ENCODE peak calls at places on chromosome X, in nine cellular contexts. X is Karpas-422, T is heart left ventricle, J is breast epithelium, M is tibial artery, Y is transverse colon, P is neuronal stem cell, S is adrenal gland, W is RWPE2. H is an unnamed sample. For H3K9me3, the result is how much of the 10 kb centered on the place peaks cover.

GRCh38 chrX:153636716-153637115 is 10.3 kb upstream of the DUSP9 start:
- DNase-seq in X (no peak), T (no peak), J (no peak), M (no peak), Y (no peak), P (no peak), S (no peak), W (no peak), H (no peak)

GRCh38 chrX:22889824-22890223 is 109.9 kb upstream of the DDX53 start:
- DNase-seq in X (no peak), T (no peak), J (no peak), M (no peak), Y (no peak), P (no peak), S (no peak), W (no peak), H (no peak)

GRCh38 chrX:148466292-148466691 is 34.1 kb upstream of the AFF2 start:
- DNase-seq in X (no peak), T (no peak), J (no peak), M (no peak), Y (no peak), P (no peak), S (no peak), W (no peak), H (no peak)

GRCh38 chrX:41449615-41450014 is 2.5 kb downstream of the NYX start:
- DNase-seq in X (peak), T (no peak), J (no peak), M (no peak), Y (no peak), P (no peak), S (no peak), W (no peak), H (no peak)

GRCh38 chrX:54087661-54088060 is 43.4 kb upstream of the PHF8 start:
- DNase-seq in X (no peak), T (no peak), J (no peak), M (no peak), Y (no peak), P (no peak), S (no peak), W (no peak), H (no peak)

GRCh38 chrX:22594771-22595170 is 322.1 kb downstream of the CBLL2 start:
- DNase-seq in X (no peak), T (no peak), J (no peak), M (no peak), Y (no peak), P (no peak), S (no peak), W (no peak), H (no peak)

GRCh38 chrX:68978211-68978780 is 149.5 kb downstream of the EFNB1 start:
- DNase-seq in X (no peak), T (no peak), J (peak), M (no peak), Y (no peak), P (no peak), S (no peak), W (no peak), H (no peak)

GRCh38 chrX:145821291-145821897 is 3.8 kb downstream of the SLITRK2 start:
- DNase-seq in X (no peak), T (peak), J (no peak), M (no peak), Y (no peak), P (no peak), S (no peak), W (no peak), H (no peak)

GRCh38 chrX:46791927-46792825 is 33.3 kb upstream of the SLC9A7 start:
- DNase-seq in X (no peak), T (no peak), J (peak), M (no peak), Y (no peak), P (no peak), S (no peak), W (peak), H (peak)

GRCh38 chrX:12139934-12140611 is 1.8 kb downstream of the FRMPD4 start:
- DNase-seq in X (no peak), T (no peak), J (no peak), M (no peak), Y (no peak), P (no peak), S (no peak), W (no peak), H (no peak)

GRCh38 chrX:119398974-119399771 is at the start of gene SLC25A43:
- DNase-seq in X (peak), T (peak), J (no peak), M (peak), Y (peak), P (no peak), S (peak), W (no peak), H (peak)
- H3K4me3 ChIP-seq in X (peak), T (peak), J (peak), M (peak), Y (peak), P (peak), S (no peak), W (peak), H (peak)

DNA sequence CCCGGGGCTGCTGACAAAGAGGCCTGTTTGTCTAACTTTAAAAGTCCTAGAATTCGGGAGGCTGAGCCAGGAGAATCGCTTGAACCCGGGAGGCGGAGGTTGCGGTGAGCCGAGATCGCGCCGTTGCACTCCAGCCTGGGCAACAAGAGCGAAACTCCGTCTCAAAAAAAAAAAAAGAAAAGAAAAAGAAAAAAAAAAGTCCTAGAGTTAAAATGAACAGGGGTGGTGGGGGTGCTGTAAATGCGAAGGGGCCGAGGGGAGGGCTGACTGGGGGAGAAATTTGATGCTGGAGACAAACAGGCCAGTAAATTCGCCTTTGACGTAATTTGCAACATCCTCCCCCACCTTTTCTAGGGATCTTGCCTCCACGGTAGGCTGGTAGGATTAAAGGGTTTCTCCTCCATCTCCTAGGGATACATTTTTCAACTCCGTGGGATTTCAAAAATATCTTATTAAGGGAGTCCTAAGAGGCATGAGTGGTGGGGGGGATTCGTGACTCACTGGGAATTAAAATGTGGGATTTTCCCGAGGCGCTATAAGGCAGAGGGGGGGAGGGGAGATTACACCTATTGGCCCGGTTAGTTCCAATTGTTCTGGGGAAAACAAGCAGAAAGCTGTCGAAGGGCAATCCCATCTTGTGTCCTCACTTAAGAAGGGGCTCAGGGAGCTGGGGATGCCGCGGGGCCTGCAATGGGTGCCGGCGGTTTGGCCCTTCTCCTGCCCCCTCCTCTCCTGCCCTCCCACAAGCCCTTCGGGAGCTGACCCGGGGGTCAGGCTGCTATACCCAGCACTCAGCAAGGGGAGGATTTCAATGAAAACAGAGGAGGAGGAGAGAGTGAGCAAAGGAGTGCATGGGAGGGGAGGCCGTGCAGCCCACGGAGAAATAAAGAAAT is 3.0 kb upstream of the BCOR start:
- DNase-seq in X (peak), T (no peak), J (no peak), M (no peak), Y (no peak), P (no peak), S (no peak), W (no peak), H (no peak)
- H3K9me3 ChIP-seq in X (under half), T (under half), J (under half), M (under half), Y (under half), P (under half), S (under half), W (under half), H (under half)

DNA sequence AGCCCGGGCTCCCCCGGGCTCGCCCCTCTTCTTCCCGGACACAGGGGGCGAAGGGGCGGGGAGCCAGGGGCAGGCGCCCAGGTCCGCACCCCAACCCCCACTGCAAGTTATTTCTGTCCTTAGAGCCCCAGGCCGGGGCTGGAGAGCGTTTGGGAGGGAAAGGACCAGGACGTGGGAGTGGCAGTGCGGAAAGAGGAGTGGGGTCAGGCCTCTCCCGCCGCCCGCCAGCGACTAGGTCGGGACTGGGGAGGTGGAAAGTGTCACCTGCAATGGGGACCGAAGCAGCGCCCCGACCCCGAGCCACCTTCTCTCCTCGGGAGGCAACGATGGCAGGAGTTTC is 351 bp downstream of the CCDC160 start:
- DNase-seq in X (no peak), T (no peak), J (no peak), M (no peak), Y (no peak), P (no peak), S (no peak), W (no peak), H (no peak)
- H3K4me3 ChIP-seq in X (no peak), T (peak), J (peak), M (peak), Y (peak), P (peak), S (no peak), W (peak), H (peak)

GRCh38 chrX:155997436-155997835 is at the start of gene IL9R:
- DNase-seq in X (no peak), T (no peak), J (no peak), M (no peak), Y (no peak), P (no peak), S (no peak), W (no peak), H (no peak)
- H3K9me3 ChIP-seq in X (under half), T (under half), J (under half), M (under half), Y (under half), P (under half), S (under half), W (under half), H (under half)

DNA sequence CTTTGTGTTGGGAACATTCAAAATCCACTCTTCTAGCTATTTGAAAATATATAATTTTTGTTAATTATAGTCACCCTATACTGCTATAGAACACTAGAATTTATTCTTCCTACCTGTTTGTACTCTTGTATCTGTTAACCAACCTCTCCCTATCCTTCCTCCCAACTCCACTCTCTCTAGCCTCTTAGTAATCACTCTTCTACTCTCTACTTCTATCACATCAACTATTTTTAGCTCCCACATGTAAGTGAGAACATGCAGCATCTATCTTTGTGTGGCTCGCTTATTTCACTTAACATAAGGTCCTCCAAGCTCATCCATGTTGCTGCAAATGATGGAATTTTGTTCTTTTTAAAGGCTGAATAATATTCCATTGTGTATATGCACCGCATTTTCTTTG is 537.3 kb downstream of the MID1IP1 start:
- DNase-seq in X (no peak), T (no peak), J (no peak), M (no peak), Y (no peak), P (no peak), S (no peak), W (no peak), H (no peak)
- H3K4me3 ChIP-seq in X (no peak), T (no peak), J (no peak), M (no peak), Y (no peak), P (no peak), S (no peak), W (no peak), H (no peak)

GRCh38 chrX:344371-344901 is 25.8 kb upstream of the GTPBP6 start:
- DNase-seq in X (no peak), T (peak), J (no peak), M (peak), Y (no peak), P (no peak), S (peak), W (no peak), H (no peak)
- H3K9me3 ChIP-seq in X (under half), T (under half), J (under half), M (under half), Y (under half), P (under half), S (under half), W (under half), H (under half)

GRCh38 chrX:53049127-53049517 is 533 bp downstream of the GPR173 start:
- DNase-seq in X (no peak), T (no peak), J (no peak), M (no peak), Y (no peak), P (no peak), S (no peak), W (no peak), H (no peak)
- H3K4me3 ChIP-seq in X (no peak), T (peak), J (peak), M (peak), Y (peak), P (peak), S (no peak), W (peak), H (peak)

DNA sequence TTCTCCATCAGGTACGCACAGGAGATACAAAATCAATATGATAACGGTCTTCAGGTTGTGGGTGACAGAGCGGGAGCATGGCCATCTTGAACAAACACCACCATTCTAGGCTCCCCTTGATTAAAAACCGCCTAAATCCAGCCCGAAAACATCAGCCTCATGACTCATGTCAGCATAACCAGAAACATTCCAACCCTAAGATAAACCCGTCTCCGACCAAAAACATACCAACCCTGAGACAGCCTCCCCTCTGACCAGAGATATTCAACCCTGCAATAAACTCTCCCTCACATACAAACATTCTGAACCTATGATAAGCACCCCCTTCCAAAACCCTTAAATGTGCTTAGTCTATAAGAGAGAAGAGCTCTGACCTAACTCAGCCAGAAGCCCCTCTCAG is 157.9 kb downstream of the DHRSX start:
- DNase-seq in X (no peak), T (no peak), J (no peak), M (no peak), Y (no peak), P (no peak), S (no peak), W (no peak), H (peak)
- H3K9me3 ChIP-seq in X (under half), T (under half), J (under half), M (under half), Y (under half), P (under half), S (under half), W (under half), H (under half)

GRCh38 chrX:123764967-123765871 is 32.4 kb upstream of the THOC2 start:
- DNase-seq in X (peak), T (peak), J (peak), M (peak), Y (peak), P (peak), S (peak), W (peak), H (peak)
- H3K4me3 ChIP-seq in X (peak), T (peak), J (peak), M (peak), Y (peak), P (peak), S (no peak), W (peak), H (peak)

DNA sequence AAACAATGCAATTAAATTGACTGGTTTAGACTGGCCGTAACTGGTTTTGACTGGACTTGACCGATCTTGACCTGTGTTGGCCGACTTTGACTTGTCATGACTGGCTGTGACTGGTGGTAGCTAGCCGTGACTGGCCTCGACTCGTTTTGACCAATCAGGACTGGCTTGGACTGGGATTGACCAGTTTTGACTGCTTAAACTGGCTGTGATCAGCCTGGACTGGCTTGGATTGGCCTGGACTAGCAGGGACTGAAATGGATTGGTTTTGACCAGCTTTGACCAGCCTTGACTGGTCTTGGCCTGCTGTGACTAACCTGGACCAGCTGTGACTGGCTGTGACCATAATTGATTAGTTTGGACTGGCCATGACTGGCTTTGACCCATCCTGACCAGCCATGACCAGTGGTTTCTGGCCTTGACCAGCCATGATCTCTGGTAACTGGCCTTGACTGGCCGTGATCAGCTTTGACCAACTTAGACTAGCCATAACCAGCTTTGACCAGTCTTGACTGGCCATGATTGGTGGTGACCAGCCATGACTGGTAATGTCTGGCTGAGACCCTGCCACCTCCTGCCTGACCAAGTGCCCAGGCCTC is 13.1 kb downstream of the SUV39H1 start:
- DNase-seq in X (no peak), T (no peak), J (no peak), M (no peak), Y (no peak), P (no peak), S (no peak), W (no peak), H (no peak)
- H3K9me3 ChIP-seq in X (under half), T (under half), J (under half), M (under half), Y (under half), P (under half), S (under half), W (under half), H (under half)